ENCODE peak calls at places on chromosomes 3 and 15, in five cellular contexts. J, Y, L, V and Q are unnamed samples.

GRCh38 chr3:12750223-12750622 is 8.8 kb downstream of the TMEM40 start:
- DNase-seq in V (no peak), J (no peak), L (no peak), Y (peak), Q (no peak)

GRCh38 chr3:3066378-3066777 is 43.8 kb downstream of the IL5RA start:
- DNase-seq in V (no peak), Y (no peak), L (no peak), J (no peak), Q (no peak)

GRCh38 chr3:107024481-107025153 is 352.6 kb upstream of the CCDC54 start:
- DNase-seq in L (no peak), Y (no peak), J (no peak), V (no peak), Q (no peak)

GRCh38 chr15:71329509-71330260 is 214.4 kb downstream of the THSD4 start:
- DNase-seq in L (no peak), Y (peak), J (no peak), V (no peak), Q (no peak)

GRCh38 chr3:38029400-38030125 is at the start of gene PLCD1:
- DNase-seq in V (peak), L (no peak), J (peak), Y (no peak), Q (peak)

GRCh38 chr3:149655826-149656599 is 1.8 kb downstream of the WWTR1 start:
- DNase-seq in L (no peak), Y (no peak), J (no peak), V (no peak), Q (no peak)

GRCh38 chr15:62783303-62783957 is 259.1 kb upstream of the TPM1 start:
- DNase-seq in Y (peak), V (no peak), L (no peak), J (no peak), Q (no peak)

GRCh38 chr3:27317096-27317495 is 52.1 kb downstream of the NEK10 start:
- DNase-seq in J (no peak), Y (no peak), L (no peak), V (no peak), Q (no peak)

GRCh38 chr3:180854887-180855286 is 57.6 kb upstream of the FXR1 start:
- DNase-seq in J (no peak), L (no peak), Y (no peak), V (no peak), Q (no peak)

GRCh38 chr3:180860180-180860858 is 52.2 kb upstream of the FXR1 start:
- DNase-seq in Y (no peak), V (no peak), J (no peak), L (no peak), Q (no peak)

GRCh38 chr3:180855956-180856355 is 56.5 kb upstream of the FXR1 start:
- DNase-seq in V (no peak), Y (no peak), L (no peak), J (no peak), Q (no peak)

GRCh38 chr3:180855364-180855763 is 57.1 kb upstream of the FXR1 start:
- DNase-seq in J (no peak), L (no peak), V (no peak), Y (peak), Q (no peak)
- TF ChIP-seq CTCF in J (no peak), L (no peak), V (no peak), Y (peak), Q (no peak)

GRCh38 chr15:44802336-44802735 is 66.0 kb downstream of the TRIM69 start:
- DNase-seq in Y (no peak), L (no peak), J (no peak), V (no peak), Q (no peak)

GRCh38 chr15:44801368-44801767 is 65.0 kb downstream of the TRIM69 start:
- DNase-seq in L (no peak), J (no peak), Y (no peak), V (no peak), Q (no peak)

GRCh38 chr15:44796508-44796907 is 60.2 kb downstream of the TRIM69 start:
- DNase-seq in L (no peak), V (no peak), Y (no peak), J (no peak), Q (no peak)

GRCh38 chr15:44801797-44802196 is 65.5 kb downstream of the TRIM69 start:
- DNase-seq in J (no peak), Y (no peak), V (no peak), L (no peak), Q (no peak)

DNA sequence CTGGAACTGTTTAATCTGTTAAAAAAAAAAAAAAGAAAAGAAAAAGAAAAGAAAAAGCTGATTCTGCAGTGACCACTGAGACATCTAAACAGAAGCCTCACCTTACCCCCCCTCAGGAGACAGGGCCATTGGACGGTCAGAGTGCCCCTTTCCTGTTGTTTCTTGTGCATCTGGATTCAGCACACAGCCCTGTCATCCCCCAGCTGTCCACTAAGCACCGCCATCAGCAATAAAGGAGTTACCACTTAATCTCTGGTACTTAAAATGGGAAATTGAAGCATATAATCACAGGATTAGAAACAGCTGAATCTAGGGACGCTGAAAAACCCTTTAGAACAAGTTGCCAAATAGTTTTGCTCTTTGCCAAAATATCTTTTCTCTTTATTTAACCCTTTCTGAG is 62.5 kb downstream of the TRIM69 start:
- DNase-seq in L (no peak), J (no peak), Y (no peak), V (no peak), Q (no peak)
- TF ChIP-seq CTCF in L (peak), J (peak), Y (peak), V (peak), Q (no peak)

DNA sequence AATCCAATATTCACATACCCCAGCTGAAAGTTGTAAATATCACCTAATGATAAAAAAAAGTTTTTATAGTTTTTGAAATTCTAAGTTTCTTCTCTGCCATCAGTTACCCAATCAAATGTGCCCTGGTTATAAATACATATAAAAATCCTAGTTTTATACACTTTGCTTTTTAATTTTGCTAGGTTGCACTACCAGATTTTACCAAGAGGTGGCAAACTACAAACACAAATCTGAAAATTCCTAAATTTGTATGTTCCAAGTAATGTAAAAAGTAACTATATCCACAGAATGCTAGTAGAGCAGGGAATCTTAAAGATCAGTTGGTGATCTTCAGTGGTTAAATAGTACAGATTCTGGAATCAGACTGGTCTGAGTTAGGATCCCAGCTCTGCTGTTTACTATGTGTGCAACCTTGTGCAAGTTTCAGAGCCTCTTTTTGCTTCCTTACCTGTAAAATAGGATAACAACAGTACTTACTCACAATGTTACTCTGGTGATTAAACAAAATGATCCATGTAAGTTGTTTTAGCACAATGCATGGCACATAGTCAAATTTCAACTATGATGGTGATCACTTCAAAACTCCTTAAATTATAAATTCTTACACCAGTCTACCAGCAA is 11.0 kb downstream of the TRPM7 start:
- DNase-seq in V (no peak), J (no peak), Y (peak), L (no peak), Q (no peak)
- TF ChIP-seq CTCF in V (peak), J (peak), Y (peak), L (peak), Q (peak)

DNA sequence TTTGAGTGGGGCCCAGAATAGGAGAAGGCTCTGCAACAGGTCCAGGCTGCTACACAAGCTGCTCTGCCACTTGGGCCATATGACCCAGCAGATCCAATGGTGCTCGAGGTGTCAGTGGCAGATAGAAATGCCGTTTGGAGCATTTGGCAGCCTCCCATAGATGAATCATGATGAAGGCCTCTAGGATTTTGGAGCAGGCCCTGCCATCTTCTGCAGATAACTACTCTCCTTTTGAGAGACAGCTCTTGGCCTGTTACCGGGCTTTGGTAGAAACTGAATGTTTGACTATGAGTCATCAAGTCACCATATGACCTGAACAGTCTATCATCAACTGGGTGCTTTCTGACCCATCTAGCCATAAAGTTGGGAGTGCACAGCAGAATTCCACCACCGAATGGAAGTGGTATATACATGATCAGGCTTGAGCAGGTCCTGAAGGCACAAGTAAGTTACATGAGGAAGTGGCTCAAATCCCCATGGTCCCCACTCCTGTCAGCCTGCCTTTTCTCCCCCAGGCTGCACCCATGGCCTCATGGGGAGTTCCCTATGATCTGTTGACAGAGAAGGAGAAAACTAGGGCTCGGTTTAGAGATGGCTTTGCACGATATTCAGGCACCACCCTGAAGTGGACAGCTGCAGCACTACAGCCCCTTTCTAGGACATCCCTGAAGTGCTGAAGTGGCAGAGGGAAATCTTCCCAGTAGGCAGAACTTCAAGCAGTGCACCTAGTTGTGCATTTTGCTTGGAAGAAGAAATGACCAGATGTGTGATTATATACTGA is 971.4 kb downstream of the MCTP2 start:
- DNase-seq in L (no peak), J (no peak), Y (peak), V (no peak), Q (no peak)
- TF ChIP-seq CTCF in L (no peak), J (no peak), Y (no peak), V (no peak), Q (no peak)

DNA sequence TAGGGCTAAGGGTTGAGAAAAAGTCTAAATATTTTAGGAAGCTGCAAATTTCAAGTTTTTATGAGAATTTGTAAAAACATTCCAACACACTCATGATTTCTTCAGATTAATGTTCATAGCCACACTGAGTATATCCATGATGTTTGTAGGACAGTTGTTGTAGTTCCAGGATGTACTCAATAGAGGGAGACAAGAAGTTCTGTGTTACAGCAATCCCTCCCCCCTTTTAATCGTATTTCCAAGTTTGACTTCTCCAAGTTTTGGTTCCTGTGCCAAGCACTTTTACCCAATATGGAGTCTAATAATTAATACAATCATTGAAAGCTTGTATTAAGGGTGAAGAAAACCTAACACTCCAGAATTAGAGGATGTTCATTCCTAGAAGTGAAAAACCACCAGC is 143.4 kb downstream of the FEZF2 start:
- DNase-seq in L (no peak), J (no peak), V (no peak), Y (peak), Q (no peak)
- TF ChIP-seq CTCF in L (no peak), J (peak), V (no peak), Y (peak), Q (no peak)

DNA sequence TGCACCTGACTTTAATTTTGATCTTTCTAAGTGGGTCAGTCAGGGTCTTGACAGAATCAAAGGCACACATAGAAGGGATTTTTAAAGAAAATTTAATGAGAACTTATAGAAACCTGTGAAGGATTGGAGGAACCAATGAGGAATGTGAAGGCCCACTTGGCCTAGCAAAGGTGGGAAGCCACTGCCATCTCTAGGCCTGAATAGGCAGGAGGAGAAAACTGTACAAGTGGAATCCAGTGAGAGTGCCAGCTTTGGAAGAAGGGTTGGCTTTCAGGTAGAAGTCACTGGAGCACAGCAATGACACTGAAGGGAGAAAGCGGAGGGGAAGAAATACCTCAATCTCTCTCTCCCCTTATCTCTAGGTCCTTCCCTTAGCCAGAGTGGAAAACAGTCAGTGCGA is 380.7 kb upstream of the KCNMB2 start:
- DNase-seq in L (no peak), J (no peak), V (peak), Y (no peak), Q (no peak)
- TF ChIP-seq CTCF in L (no peak), J (peak), V (no peak), Y (peak), Q (no peak)